ENCODE peak calls at places on chromosomes 16 and 17, in nine cellular contexts. One of them, this sample, is unnamed.
A peak's percentile ranks its signal among the peaks of the same experiment; 100 is the strongest.

GRCh38 chr17:70310251-70310672 is 140.9 kb downstream of the KCNJ2 start:
- DNase-seq in neural crest cell: no peak
- DNase-seq in Peyer's patch: no peak
- DNase-seq in epithelial cell of esophagus: no peak
- DNase-seq in HFFc6: no peak
- DNase-seq in AG10803: peak; percentile 52
- DNase-seq in Calu3: no peak
- DNase-seq in WTC11: no peak
- DNase-seq in right atrium auricular region: no peak
- DNase-seq in this sample: peak; percentile 66

GRCh38 chr16:29290631-29291247 is 115.8 kb downstream of the NPIPB11 start:
- DNase-seq in WTC11: peak; percentile 68
- DNase-seq in Peyer's patch: peak; percentile 97
- DNase-seq in neural crest cell: peak; percentile 37
- DNase-seq in epithelial cell of esophagus: peak; percentile 86
- DNase-seq in AG10803: peak; percentile 85
- DNase-seq in Calu3: peak; percentile 99
- DNase-seq in right atrium auricular region: peak; percentile 99
- DNase-seq in HFFc6: peak; percentile 89
- DNase-seq in this sample: peak; percentile 84

GRCh38 chr16:27759301-27759871 is 209.4 kb downstream of the KATNIP start:
- DNase-seq in HFFc6: peak; percentile 78
- DNase-seq in Calu3: no peak
- DNase-seq in WTC11: no peak
- DNase-seq in right atrium auricular region: no peak
- DNase-seq in Peyer's patch: no peak
- DNase-seq in AG10803: peak; percentile 54
- DNase-seq in epithelial cell of esophagus: peak; percentile 58
- DNase-seq in neural crest cell: no peak
- DNase-seq in this sample: peak; percentile 53

GRCh38 chr17:61532818-61533217 is 58.2 kb downstream of the NACA2 start:
- DNase-seq in neural crest cell: no peak
- DNase-seq in epithelial cell of esophagus: no peak
- DNase-seq in HFFc6: no peak
- DNase-seq in WTC11: no peak
- DNase-seq in right atrium auricular region: no peak
- DNase-seq in AG10803: no peak
- DNase-seq in Calu3: no peak
- DNase-seq in Peyer's patch: no peak
- DNase-seq in this sample: no peak

GRCh38 chr16:21663889-21664647 is at the start of gene OTOA:
- DNase-seq in right atrium auricular region: no peak
- DNase-seq in epithelial cell of esophagus: no peak
- DNase-seq in AG10803: no peak
- DNase-seq in Calu3: peak; percentile 13
- DNase-seq in WTC11: peak; percentile 56
- DNase-seq in HFFc6: no peak
- DNase-seq in Peyer's patch: no peak
- DNase-seq in neural crest cell: no peak
- DNase-seq in this sample: peak; percentile 8

GRCh38 chr16:84839054-84839453 is 19.3 kb downstream of the CRISPLD2 start:
- DNase-seq in WTC11: no peak
- DNase-seq in AG10803: peak; percentile 67
- DNase-seq in HFFc6: peak; percentile 55
- DNase-seq in epithelial cell of esophagus: peak; percentile 27
- DNase-seq in Peyer's patch: no peak
- DNase-seq in neural crest cell: no peak
- DNase-seq in right atrium auricular region: no peak
- DNase-seq in Calu3: peak; percentile 24
- DNase-seq in this sample: no peak

GRCh38 chr16:51164167-51164566 is 13.1 kb upstream of the SALL1 start:
- DNase-seq in epithelial cell of esophagus: no peak
- DNase-seq in HFFc6: peak; percentile 79
- DNase-seq in right atrium auricular region: no peak
- DNase-seq in neural crest cell: no peak
- DNase-seq in WTC11: no peak
- DNase-seq in AG10803: peak; percentile 62
- DNase-seq in Peyer's patch: no peak
- DNase-seq in Calu3: peak; percentile 19
- DNase-seq in this sample: no peak

GRCh38 chr17:55238931-55239297 is 25.8 kb upstream of the HLF start:
- DNase-seq in HFFc6: no peak
- DNase-seq in AG10803: no peak
- DNase-seq in neural crest cell: no peak
- DNase-seq in right atrium auricular region: no peak
- DNase-seq in Peyer's patch: peak; percentile 51
- DNase-seq in Calu3: no peak
- DNase-seq in epithelial cell of esophagus: peak; percentile 14
- DNase-seq in WTC11: peak; percentile 36
- DNase-seq in this sample: no peak

GRCh38 chr17:6574689-6575595 is 18.6 kb upstream of the PITPNM3 start:
- DNase-seq in AG10803: peak; percentile 65
- DNase-seq in epithelial cell of esophagus: peak; percentile 48
- DNase-seq in Peyer's patch: no peak
- DNase-seq in Calu3: no peak
- DNase-seq in HFFc6: peak; percentile 71
- DNase-seq in WTC11: no peak
- DNase-seq in neural crest cell: no peak
- DNase-seq in right atrium auricular region: no peak
- DNase-seq in this sample: peak; percentile 76

GRCh38 chr16:1397779-1398178 is 16.7 kb downstream of the UNKL start:
- DNase-seq in AG10803: no peak
- DNase-seq in HFFc6: no peak
- DNase-seq in Peyer's patch: no peak
- DNase-seq in right atrium auricular region: no peak
- DNase-seq in epithelial cell of esophagus: no peak
- DNase-seq in Calu3: no peak
- DNase-seq in WTC11: no peak
- DNase-seq in neural crest cell: no peak
- DNase-seq in this sample: no peak

GRCh38 chr16:71894921-71895678 is at the start of gene IST1:
- DNase-seq in Peyer's patch: peak; percentile 97
- DNase-seq in HFFc6: peak; percentile 99
- DNase-seq in epithelial cell of esophagus: peak; percentile 100
- DNase-seq in WTC11: peak; percentile 97
- DNase-seq in Calu3: peak; percentile 99
- DNase-seq in neural crest cell: peak; percentile 96
- DNase-seq in AG10803: peak; percentile 99
- DNase-seq in right atrium auricular region: peak; percentile 98
- DNase-seq in this sample: peak; percentile 100

GRCh38 chr17:46766493-46767491 is 51.7 kb downstream of the WNT3 start:
- DNase-seq in Peyer's patch: no peak
- DNase-seq in right atrium auricular region: no peak
- DNase-seq in Calu3: no peak
- DNase-seq in neural crest cell: no peak
- DNase-seq in HFFc6: no peak
- DNase-seq in AG10803: no peak
- DNase-seq in WTC11: no peak
- DNase-seq in epithelial cell of esophagus: no peak
- DNase-seq in this sample: no peak

GRCh38 chr16:52580488-52580887 is 33.5 kb upstream of the TOX3 start:
- DNase-seq in HFFc6: no peak
- DNase-seq in neural crest cell: no peak
- DNase-seq in AG10803: no peak
- DNase-seq in Peyer's patch: no peak
- DNase-seq in right atrium auricular region: no peak
- DNase-seq in epithelial cell of esophagus: no peak
- DNase-seq in WTC11: no peak
- DNase-seq in Calu3: no peak
- DNase-seq in this sample: peak; percentile 38

GRCh38 chr16:52584354-52584840 is 37.5 kb upstream of the TOX3 start:
- DNase-seq in right atrium auricular region: no peak
- DNase-seq in Calu3: no peak
- DNase-seq in HFFc6: no peak
- DNase-seq in Peyer's patch: no peak
- DNase-seq in AG10803: no peak
- DNase-seq in epithelial cell of esophagus: no peak
- DNase-seq in neural crest cell: no peak
- DNase-seq in WTC11: no peak
- DNase-seq in this sample: no peak

GRCh38 chr16:52578829-52579193 is 31.9 kb upstream of the TOX3 start:
- DNase-seq in WTC11: no peak
- DNase-seq in AG10803: no peak
- DNase-seq in neural crest cell: no peak
- DNase-seq in Peyer's patch: no peak
- DNase-seq in right atrium auricular region: no peak
- DNase-seq in HFFc6: no peak
- DNase-seq in Calu3: no peak
- DNase-seq in epithelial cell of esophagus: no peak
- DNase-seq in this sample: no peak

GRCh38 chr16:52578007-52578828 is 31.3 kb upstream of the TOX3 start:
- DNase-seq in neural crest cell: no peak
- DNase-seq in AG10803: no peak
- DNase-seq in Calu3: no peak
- DNase-seq in Peyer's patch: no peak
- DNase-seq in epithelial cell of esophagus: no peak
- DNase-seq in right atrium auricular region: no peak
- DNase-seq in WTC11: no peak
- DNase-seq in HFFc6: no peak
- DNase-seq in this sample: no peak

GRCh38 chr16:52581530-52581929 is 34.6 kb upstream of the TOX3 start:
- DNase-seq in Calu3: peak; percentile 36
- DNase-seq in HFFc6: no peak
- DNase-seq in Peyer's patch: no peak
- DNase-seq in epithelial cell of esophagus: no peak
- DNase-seq in right atrium auricular region: no peak
- DNase-seq in WTC11: no peak
- DNase-seq in neural crest cell: no peak
- DNase-seq in AG10803: no peak
- DNase-seq in this sample: no peak
- TF ChIP-seq CTCF in Calu3: peak; percentile 49
- TF ChIP-seq CTCF in HFFc6: no peak
- TF ChIP-seq CTCF in Peyer's patch: peak; percentile 56
- TF ChIP-seq CTCF in epithelial cell of esophagus: no peak
- TF ChIP-seq CTCF in right atrium auricular region: no peak
- TF ChIP-seq CTCF in WTC11: no peak
- TF ChIP-seq CTCF in neural crest cell: peak; percentile 32
- TF ChIP-seq CTCF in AG10803: no peak
- TF ChIP-seq CTCF in this sample: no peak

DNA sequence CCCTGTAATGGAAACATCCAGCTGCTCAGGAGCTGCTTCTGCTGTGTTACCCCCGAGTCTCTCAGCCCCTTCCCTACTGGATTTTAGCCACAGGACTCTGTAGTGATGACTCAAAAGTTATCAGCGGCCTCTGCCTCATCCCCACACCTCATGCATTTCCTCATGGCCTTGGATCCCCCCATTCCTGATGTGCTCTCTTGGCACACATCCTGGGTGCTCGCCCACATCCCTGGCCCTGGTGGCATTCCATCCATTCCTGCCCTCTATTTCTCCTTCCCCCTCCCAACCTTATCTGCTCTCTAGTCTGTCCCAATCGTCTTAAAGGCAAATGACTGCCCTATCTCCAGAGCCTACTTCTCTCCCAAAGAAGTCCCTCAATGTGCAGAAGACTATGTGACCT is 24.6 kb downstream of the MARF1 start:
- DNase-seq in AG10803: peak; percentile 78
- DNase-seq in epithelial cell of esophagus: peak; percentile 24
- DNase-seq in HFFc6: peak; percentile 56
- DNase-seq in neural crest cell: no peak
- DNase-seq in Calu3: no peak
- DNase-seq in Peyer's patch: no peak
- DNase-seq in WTC11: no peak
- DNase-seq in right atrium auricular region: no peak
- DNase-seq in this sample: peak; percentile 90
- TF ChIP-seq CTCF in AG10803: no peak
- TF ChIP-seq CTCF in epithelial cell of esophagus: no peak
- TF ChIP-seq CTCF in HFFc6: no peak
- TF ChIP-seq CTCF in neural crest cell: no peak
- TF ChIP-seq CTCF in Calu3: no peak
- TF ChIP-seq CTCF in Peyer's patch: no peak
- TF ChIP-seq CTCF in WTC11: no peak
- TF ChIP-seq CTCF in right atrium auricular region: no peak
- TF ChIP-seq CTCF in this sample: no peak

GRCh38 chr16:49641250-49641649 is 214.7 kb downstream of the ZNF423 start:
- DNase-seq in HFFc6: no peak
- DNase-seq in neural crest cell: no peak
- DNase-seq in Peyer's patch: no peak
- DNase-seq in right atrium auricular region: no peak
- DNase-seq in WTC11: no peak
- DNase-seq in Calu3: no peak
- DNase-seq in epithelial cell of esophagus: no peak
- DNase-seq in AG10803: no peak
- DNase-seq in this sample: no peak

GRCh38 chr16:49645263-49645662 is 210.6 kb downstream of the ZNF423 start:
- DNase-seq in Peyer's patch: no peak
- DNase-seq in epithelial cell of esophagus: no peak
- DNase-seq in WTC11: no peak
- DNase-seq in HFFc6: no peak
- DNase-seq in AG10803: no peak
- DNase-seq in Calu3: no peak
- DNase-seq in right atrium auricular region: no peak
- DNase-seq in neural crest cell: no peak
- DNase-seq in this sample: no peak

GRCh38 chr16:49643429-49644142 is 212.3 kb downstream of the ZNF423 start:
- DNase-seq in WTC11: no peak
- DNase-seq in right atrium auricular region: no peak
- DNase-seq in Peyer's patch: no peak
- DNase-seq in neural crest cell: no peak
- DNase-seq in epithelial cell of esophagus: no peak
- DNase-seq in AG10803: peak; percentile 73
- DNase-seq in HFFc6: peak; percentile 24
- DNase-seq in Calu3: no peak
- DNase-seq in this sample: peak; percentile 70

GRCh38 chr16:49640606-49641005 is 215.3 kb downstream of the ZNF423 start:
- DNase-seq in WTC11: no peak
- DNase-seq in AG10803: no peak
- DNase-seq in epithelial cell of esophagus: no peak
- DNase-seq in Calu3: no peak
- DNase-seq in neural crest cell: no peak
- DNase-seq in HFFc6: no peak
- DNase-seq in Peyer's patch: no peak
- DNase-seq in right atrium auricular region: no peak
- DNase-seq in this sample: no peak

DNA sequence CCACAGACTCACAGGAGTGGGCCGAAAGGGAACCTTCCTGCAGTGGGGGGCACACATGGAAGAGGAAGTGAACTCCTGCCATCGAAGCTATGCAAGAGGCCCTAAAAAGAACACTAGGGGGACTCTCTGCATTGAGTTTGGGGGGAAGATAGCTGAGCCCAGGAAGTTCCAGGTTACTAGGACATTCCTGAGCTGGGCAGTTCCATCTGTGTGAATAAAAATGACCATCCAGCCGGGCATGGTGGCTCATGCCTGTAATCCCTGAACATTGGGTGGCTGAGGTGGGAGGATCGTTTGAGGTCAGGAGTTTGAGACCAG is 211.8 kb downstream of the ZNF423 start:
- DNase-seq in neural crest cell: no peak
- DNase-seq in right atrium auricular region: no peak
- DNase-seq in AG10803: no peak
- DNase-seq in epithelial cell of esophagus: no peak
- DNase-seq in Calu3: no peak
- DNase-seq in HFFc6: no peak
- DNase-seq in Peyer's patch: no peak
- DNase-seq in WTC11: no peak
- DNase-seq in this sample: no peak
- TF ChIP-seq CTCF in neural crest cell: no peak
- TF ChIP-seq CTCF in right atrium auricular region: no peak
- TF ChIP-seq CTCF in AG10803: peak; percentile 21
- TF ChIP-seq CTCF in epithelial cell of esophagus: no peak
- TF ChIP-seq CTCF in Calu3: no peak
- TF ChIP-seq CTCF in HFFc6: no peak
- TF ChIP-seq CTCF in Peyer's patch: no peak
- TF ChIP-seq CTCF in WTC11: no peak
- TF ChIP-seq CTCF in this sample: peak; percentile 45

GRCh38 chr17:16915752-16916556 is 56.0 kb downstream of the TNFRSF13B start:
- DNase-seq in epithelial cell of esophagus: peak; percentile 58
- DNase-seq in WTC11: peak; percentile 74
- DNase-seq in neural crest cell: peak; percentile 46
- DNase-seq in AG10803: peak; percentile 40
- DNase-seq in Peyer's patch: peak; percentile 64
- DNase-seq in Calu3: peak; percentile 78
- DNase-seq in HFFc6: peak; percentile 28
- DNase-seq in right atrium auricular region: peak; percentile 56
- DNase-seq in this sample: peak; percentile 63
- TF ChIP-seq CTCF in epithelial cell of esophagus: peak; percentile 39
- TF ChIP-seq CTCF in WTC11: no peak
- TF ChIP-seq CTCF in neural crest cell: peak; percentile 56
- TF ChIP-seq CTCF in AG10803: peak; percentile 54
- TF ChIP-seq CTCF in Peyer's patch: peak; percentile 42
- TF ChIP-seq CTCF in Calu3: peak; percentile 38
- TF ChIP-seq CTCF in HFFc6: peak; percentile 77
- TF ChIP-seq CTCF in right atrium auricular region: no peak
- TF ChIP-seq CTCF in this sample: peak; percentile 71

This sample was measured in cardiac muscle cell.